ENCODE peak calls at places on chromosome 3, in five cellular contexts. One of them, this sample, is unnamed.

GRCh38 chr3:106349191-106349881 is 480.5 kb upstream of the CBLB start:
- DNase-seq in RWPE1: no peak
- DNase-seq in lower leg skin: no peak
- DNase-seq in astrocyte of the spinal cord: no peak
- DNase-seq in HFFc6: peak; percentile 1
- DNase-seq in this sample: no peak

GRCh38 chr3:29612536-29612935 is 331.7 kb downstream of the RBMS3 start:
- DNase-seq in RWPE1: no peak
- DNase-seq in lower leg skin: no peak
- DNase-seq in astrocyte of the spinal cord: no peak
- DNase-seq in HFFc6: no peak
- DNase-seq in this sample: no peak

GRCh38 chr3:151816091-151816604 is 2.2 kb downstream of the AADAC start:
- DNase-seq in HFFc6: peak; percentile 38
- DNase-seq in RWPE1: peak; percentile 61
- DNase-seq in lower leg skin: peak; percentile 75
- DNase-seq in astrocyte of the spinal cord: peak; percentile 57
- DNase-seq in this sample: no peak

GRCh38 chr3:165279471-165279870 is 83.3 kb upstream of the SLITRK3 start:
- DNase-seq in HFFc6: no peak
- DNase-seq in RWPE1: no peak
- DNase-seq in lower leg skin: no peak
- DNase-seq in astrocyte of the spinal cord: peak; percentile 10
- DNase-seq in this sample: no peak

GRCh38 chr3:129224984-129225393 is 24.4 kb upstream of the COPG1 start:
- DNase-seq in astrocyte of the spinal cord: peak; percentile 41
- DNase-seq in RWPE1: peak; percentile 45
- DNase-seq in lower leg skin: peak; percentile 91
- DNase-seq in HFFc6: peak; percentile 66
- DNase-seq in this sample: no peak

GRCh38 chr3:134628884-134629283 is 21.9 kb downstream of the KY start:
- DNase-seq in RWPE1: no peak
- DNase-seq in lower leg skin: no peak
- DNase-seq in astrocyte of the spinal cord: no peak
- DNase-seq in HFFc6: no peak
- DNase-seq in this sample: no peak

GRCh38 chr3:50606596-50606995 is 5.0 kb downstream of the CISH start:
- DNase-seq in HFFc6: no peak
- DNase-seq in lower leg skin: no peak
- DNase-seq in RWPE1: no peak
- DNase-seq in astrocyte of the spinal cord: no peak
- DNase-seq in this sample: no peak

GRCh38 chr3:138440137-138440536 is 5.7 kb downstream of the ESYT3 start:
- DNase-seq in astrocyte of the spinal cord: no peak
- DNase-seq in lower leg skin: no peak
- DNase-seq in RWPE1: no peak
- DNase-seq in HFFc6: peak; percentile 9
- DNase-seq in this sample: no peak

GRCh38 chr3:31777092-31777491 is 204.0 kb downstream of the OSBPL10 start:
- DNase-seq in astrocyte of the spinal cord: no peak
- DNase-seq in HFFc6: peak; percentile 21
- DNase-seq in RWPE1: no peak
- DNase-seq in lower leg skin: no peak
- DNase-seq in this sample: no peak

GRCh38 chr3:129567176-129567705 is 24.3 kb downstream of the H1-8 start:
- DNase-seq in astrocyte of the spinal cord: no peak
- DNase-seq in RWPE1: no peak
- DNase-seq in lower leg skin: no peak
- DNase-seq in HFFc6: no peak
- DNase-seq in this sample: no peak

GRCh38 chr3:16410659-16411058 is 102.8 kb downstream of the RFTN1 start:
- DNase-seq in lower leg skin: peak; percentile 59
- DNase-seq in astrocyte of the spinal cord: no peak
- DNase-seq in RWPE1: no peak
- DNase-seq in HFFc6: no peak
- DNase-seq in this sample: no peak

GRCh38 chr3:172808969-172809546 is 58.5 kb downstream of the ECT2 start:
- DNase-seq in lower leg skin: no peak
- DNase-seq in astrocyte of the spinal cord: peak; percentile 71
- DNase-seq in HFFc6: peak; percentile 50
- DNase-seq in RWPE1: no peak
- DNase-seq in this sample: no peak

GRCh38 chr3:20039765-20040475 is at the start of gene KAT2B:
- DNase-seq in lower leg skin: peak; percentile 95
- DNase-seq in RWPE1: peak; percentile 69
- DNase-seq in astrocyte of the spinal cord: peak; percentile 60
- DNase-seq in HFFc6: peak; percentile 39
- DNase-seq in this sample: peak; percentile 86

GRCh38 chr3:153756816-153757215 is 364.4 kb upstream of the ARHGEF26 start:
- DNase-seq in RWPE1: peak; percentile 4
- DNase-seq in HFFc6: peak; percentile 3
- DNase-seq in astrocyte of the spinal cord: peak; percentile 34
- DNase-seq in lower leg skin: no peak
- DNase-seq in this sample: no peak

GRCh38 chr3:12178091-12178820 is 19.5 kb upstream of the TIMP4 start:
- DNase-seq in RWPE1: no peak
- DNase-seq in lower leg skin: peak; percentile 90
- DNase-seq in HFFc6: no peak
- DNase-seq in astrocyte of the spinal cord: peak; percentile 72
- DNase-seq in this sample: no peak

GRCh38 chr3:34011171-34012101 is 213.0 kb downstream of the PDCD6IP start:
- DNase-seq in RWPE1: no peak
- DNase-seq in lower leg skin: no peak
- DNase-seq in HFFc6: peak; percentile 13
- DNase-seq in astrocyte of the spinal cord: peak; percentile 47
- DNase-seq in this sample: no peak
- TF ChIP-seq CTCF in RWPE1: no peak
- TF ChIP-seq CTCF in lower leg skin: no peak
- TF ChIP-seq CTCF in HFFc6: peak; percentile 58
- TF ChIP-seq CTCF in astrocyte of the spinal cord: peak; percentile 29
- TF ChIP-seq CTCF in this sample: no peak

DNA sequence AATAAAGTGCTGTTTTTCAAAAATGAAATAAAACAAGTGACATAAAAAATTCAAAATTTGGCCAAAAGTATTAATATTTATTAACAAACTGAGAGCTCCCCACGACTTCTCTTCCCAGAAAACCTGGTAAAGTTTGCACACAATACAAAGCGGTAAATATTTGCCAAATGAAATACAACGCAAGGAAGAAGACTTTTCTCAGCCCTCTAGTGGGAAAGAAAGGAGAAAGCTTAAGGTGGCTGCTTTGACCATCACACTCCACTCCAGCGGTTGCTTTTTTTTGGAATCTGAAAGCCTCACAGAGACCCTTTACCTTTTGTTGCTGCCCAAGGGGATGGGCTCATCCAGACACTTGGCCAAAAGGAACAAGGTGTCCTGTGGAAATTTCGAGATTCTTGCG is 1.1 kb upstream of the GK5 start:
- DNase-seq in lower leg skin: no peak
- DNase-seq in RWPE1: peak; percentile 7
- DNase-seq in astrocyte of the spinal cord: no peak
- DNase-seq in HFFc6: no peak
- DNase-seq in this sample: no peak
- TF ChIP-seq CTCF in lower leg skin: no peak
- TF ChIP-seq CTCF in RWPE1: no peak
- TF ChIP-seq CTCF in astrocyte of the spinal cord: peak; percentile 17
- TF ChIP-seq CTCF in HFFc6: peak; percentile 42
- TF ChIP-seq CTCF in this sample: no peak

GRCh38 chr3:143971367-143972154 is at the start of gene DIPK2A:
- DNase-seq in HFFc6: peak; percentile 90
- DNase-seq in lower leg skin: peak; percentile 99
- DNase-seq in RWPE1: peak; percentile 90
- DNase-seq in astrocyte of the spinal cord: peak; percentile 98
- DNase-seq in this sample: peak; percentile 95
- TF ChIP-seq CTCF in HFFc6: no peak
- TF ChIP-seq CTCF in lower leg skin: no peak
- TF ChIP-seq CTCF in RWPE1: no peak
- TF ChIP-seq CTCF in astrocyte of the spinal cord: no peak
- TF ChIP-seq CTCF in this sample: no peak

GRCh38 chr3:61631108-61631769 is 69.9 kb downstream of the PTPRG start:
- DNase-seq in RWPE1: no peak
- DNase-seq in lower leg skin: no peak
- DNase-seq in astrocyte of the spinal cord: no peak
- DNase-seq in HFFc6: no peak
- DNase-seq in this sample: no peak
- TF ChIP-seq CTCF in RWPE1: no peak
- TF ChIP-seq CTCF in lower leg skin: no peak
- TF ChIP-seq CTCF in astrocyte of the spinal cord: peak; percentile 7
- TF ChIP-seq CTCF in HFFc6: peak; percentile 34
- TF ChIP-seq CTCF in this sample: no peak

GRCh38 chr3:115932807-115933206 is 309.5 kb downstream of the GAP43 start:
- DNase-seq in RWPE1: no peak
- DNase-seq in HFFc6: no peak
- DNase-seq in lower leg skin: no peak
- DNase-seq in astrocyte of the spinal cord: no peak
- DNase-seq in this sample: no peak

GRCh38 chr3:115931581-115931980 is 308.3 kb downstream of the GAP43 start:
- DNase-seq in HFFc6: no peak
- DNase-seq in lower leg skin: no peak
- DNase-seq in RWPE1: no peak
- DNase-seq in astrocyte of the spinal cord: no peak
- DNase-seq in this sample: no peak

GRCh38 chr3:115937054-115937453 is 313.7 kb downstream of the GAP43 start:
- DNase-seq in RWPE1: peak; percentile 20
- DNase-seq in astrocyte of the spinal cord: no peak
- DNase-seq in HFFc6: no peak
- DNase-seq in lower leg skin: no peak
- DNase-seq in this sample: no peak
- TF ChIP-seq CTCF in RWPE1: peak; percentile 12
- TF ChIP-seq CTCF in astrocyte of the spinal cord: peak; percentile 55
- TF ChIP-seq CTCF in HFFc6: peak; percentile 69
- TF ChIP-seq CTCF in lower leg skin: no peak
- TF ChIP-seq CTCF in this sample: no peak